ENCODE peak calls at places on chromosomes 16 and 17, in six cellular contexts. Q is AG04450; H is heart right ventricle; Z is IMR-90; V is CD8-positive, alpha-beta memory T cell; L is K562. W is an unnamed sample.

GRCh38 chr17:2637422-2637821 is 44.0 kb downstream of the PAFAH1B1 start:
- DNase-seq in Q (no peak), H (no peak), Z (no peak), V (no peak), L (no peak), W (no peak)

GRCh38 chr16:19980866-19981265 is 92.8 kb downstream of the GPR139 start:
- DNase-seq in Q (no peak), H (no peak), Z (peak; percentile 3), V (no peak), L (peak; percentile 27), W (no peak)

GRCh38 chr16:11539635-11540034 is 47.1 kb downstream of the LITAF start:
- DNase-seq in Q (no peak), H (no peak), Z (no peak), V (no peak), L (no peak), W (no peak)

GRCh38 chr17:44608732-44609435 is 47.4 kb upstream of the MEIOC start:
- DNase-seq in Q (no peak), H (no peak), Z (no peak), V (no peak), L (no peak), W (no peak)

GRCh38 chr17:2158011-2158410 is 103.1 kb downstream of the HIC1 start:
- DNase-seq in Q (peak; percentile 84), H (no peak), Z (peak; percentile 97), V (no peak), L (no peak), W (no peak)

GRCh38 chr17:50260501-50260911 is 13.8 kb upstream of the TMEM92 start:
- DNase-seq in Q (no peak), H (no peak), Z (no peak), V (no peak), L (no peak), W (no peak)

GRCh38 chr17:1379208-1379929 is 20.7 kb downstream of the YWHAE start:
- DNase-seq in Q (no peak), H (no peak), Z (no peak), V (no peak), L (no peak), W (no peak)

GRCh38 chr16:9065077-9065476 is 26.4 kb upstream of the HAPSTR1 start:
- DNase-seq in Q (no peak), H (no peak), Z (no peak), V (no peak), L (no peak), W (no peak)

GRCh38 chr17:17915183-17915582 is 57.0 kb downstream of the TOM1L2 start:
- DNase-seq in Q (no peak), H (no peak), Z (no peak), V (no peak), L (no peak), W (no peak)

GRCh38 chr17:16439867-16440351 is 24.5 kb downstream of the TRPV2 start:
- DNase-seq in Q (no peak), H (no peak), Z (no peak), V (peak; percentile 20), L (no peak), W (peak; percentile 31)

GRCh38 chr17:40344321-40345160 is 20.0 kb downstream of the GJD3 start:
- DNase-seq in Q (no peak), H (no peak), Z (no peak), V (no peak), L (no peak), W (no peak)

GRCh38 chr16:28067604-28068382 is 4.3 kb upstream of the GSG1L start:
- DNase-seq in Q (no peak), H (no peak), Z (peak; percentile 74), V (no peak), L (no peak), W (no peak)

GRCh38 chr17:46171939-46172338 is 21.3 kb downstream of the KANSL1 start:
- DNase-seq in Q (no peak), H (no peak), Z (no peak), V (no peak), L (no peak), W (peak; percentile 22)

GRCh38 chr17:79793924-79794304 is 3.0 kb downstream of the CBX8 start:
- DNase-seq in Q (peak; percentile 42), H (no peak), Z (no peak), V (no peak), L (no peak), W (no peak)

GRCh38 chr17:2222901-2223616 is 80.5 kb downstream of the SMG6 start:
- DNase-seq in Q (no peak), H (peak; percentile 36), Z (peak; percentile 80), V (peak; percentile 68), L (no peak), W (peak; percentile 64)

GRCh38 chr17:42809250-42809649 is 10.6 kb downstream of the CNTD1 start:
- DNase-seq in Q (peak; percentile 82), H (no peak), Z (peak; percentile 93), V (no peak), L (no peak), W (no peak)

GRCh38 chr17:46212634-46213435 is 19.6 kb upstream of the KANSL1 start:
- DNase-seq in Q (peak; percentile 54), H (no peak), Z (peak; percentile 79), V (peak; percentile 56), L (peak; percentile 82), W (peak; percentile 46)

GRCh38 chr16:2089676-2090480 is 42.1 kb downstream of the TSC2 start:
- DNase-seq in Q (no peak), H (no peak), Z (no peak), V (no peak), L (no peak), W (no peak)

GRCh38 chr16:982152-983043 is 828 bp downstream of the SOX8 start:
- DNase-seq in Q (no peak), H (peak; percentile 10), Z (no peak), V (no peak), L (no peak), W (no peak)

GRCh38 chr16:66427036-66427446 is at the start of gene BEAN1:
- DNase-seq in Q (no peak), H (peak; percentile 40), Z (no peak), V (no peak), L (peak; percentile 23), W (no peak)

GRCh38 chr17:50848691-50849090 is 13.3 kb downstream of the WFIKKN2 start:
- DNase-seq in Q (no peak), H (no peak), Z (no peak), V (no peak), L (no peak), W (no peak)

GRCh38 chr16:50676684-50677225 is 4.4 kb downstream of the SNX20 start:
- DNase-seq in Q (no peak), H (no peak), Z (no peak), V (no peak), L (no peak), W (no peak)

GRCh38 chr17:49359990-49360795 is 1.9 kb downstream of the ZNF652 start:
- DNase-seq in Q (no peak), H (no peak), Z (no peak), V (no peak), L (no peak), W (no peak)

GRCh38 chr17:36001109-36001735 is at the start of gene CCL15:
- DNase-seq in Q (no peak), H (no peak), Z (no peak), V (no peak), L (no peak), W (no peak)

GRCh38 chr17:77437017-77437416 is 296.2 kb downstream of the SEC14L1 start:
- DNase-seq in Q (peak; percentile 61), H (peak; percentile 71), Z (peak; percentile 80), V (no peak), L (no peak), W (peak; percentile 60)

GRCh38 chr17:77436481-77436880 is 295.7 kb downstream of the SEC14L1 start:
- DNase-seq in Q (no peak), H (no peak), Z (no peak), V (no peak), L (no peak), W (peak; percentile 49)

GRCh38 chr17:77436058-77436442 is 295.3 kb downstream of the SEC14L1 start:
- DNase-seq in Q (no peak), H (peak; percentile 69), Z (peak; percentile 69), V (no peak), L (no peak), W (no peak)

GRCh38 chr17:77434136-77435114 is 293.7 kb downstream of the SEC14L1 start:
- DNase-seq in Q (no peak), H (no peak), Z (no peak), V (no peak), L (no peak), W (no peak)

DNA sequence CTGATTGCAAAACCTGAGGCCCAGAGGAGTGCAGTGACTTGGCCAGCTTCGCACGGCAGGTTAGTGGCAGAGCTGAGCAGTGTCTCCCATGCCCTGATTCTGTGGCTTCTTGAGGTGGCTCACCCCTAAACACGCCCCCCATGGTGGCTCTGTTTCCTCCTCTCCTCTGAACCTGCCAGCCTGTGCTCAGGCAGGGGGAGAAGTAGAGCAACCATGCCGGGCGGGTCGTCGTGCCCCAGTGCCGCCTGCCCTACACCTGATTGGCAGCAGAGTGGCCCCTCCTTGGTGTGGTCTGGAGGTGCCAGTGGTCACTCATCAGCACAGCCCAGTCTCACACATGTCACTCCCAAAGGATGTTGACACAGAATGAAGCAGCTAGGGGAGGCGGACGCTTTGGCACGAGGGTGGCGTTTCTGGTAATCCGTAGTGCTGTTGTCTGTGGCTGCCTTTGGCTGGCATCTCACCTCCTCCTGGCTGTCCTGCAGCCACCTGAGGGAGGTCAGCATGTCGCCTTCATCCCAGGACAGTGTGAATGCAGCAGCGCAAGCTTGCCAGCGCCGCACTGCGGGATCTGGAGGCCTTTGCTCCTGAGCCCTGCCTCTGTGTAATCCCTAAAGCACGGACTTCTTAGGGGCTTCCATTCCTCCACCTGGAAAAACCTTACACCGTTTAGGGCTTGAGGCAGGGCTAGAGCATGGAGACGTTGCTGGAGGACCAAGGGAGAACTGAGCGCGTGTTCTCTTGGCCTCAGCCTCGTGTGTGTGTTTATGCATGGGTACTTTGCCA is 294.7 kb downstream of the SEC14L1 start:
- DNase-seq in Q (no peak), H (no peak), Z (no peak), V (no peak), L (no peak), W (peak; percentile 82)
- H3K27ac ChIP-seq in Q (no peak overlapping the region), H (peak overlapping the region; percentile 76), Z (peak overlapping the region; percentile 27), V (no peak overlapping the region), L (no peak overlapping the region), W (peak overlapping the region; percentile 66)

GRCh38 chr16:26614102-26614864 is 452.4 kb upstream of the C16orf82 start:
- DNase-seq in Q (no peak), H (no peak), Z (no peak), V (no peak), L (no peak), W (no peak)
- H3K4me3 ChIP-seq in Q (no peak overlapping the region), H (no peak overlapping the region), Z (no peak overlapping the region), V (no peak overlapping the region), L (no peak overlapping the region), W (no peak overlapping the region)

DNA sequence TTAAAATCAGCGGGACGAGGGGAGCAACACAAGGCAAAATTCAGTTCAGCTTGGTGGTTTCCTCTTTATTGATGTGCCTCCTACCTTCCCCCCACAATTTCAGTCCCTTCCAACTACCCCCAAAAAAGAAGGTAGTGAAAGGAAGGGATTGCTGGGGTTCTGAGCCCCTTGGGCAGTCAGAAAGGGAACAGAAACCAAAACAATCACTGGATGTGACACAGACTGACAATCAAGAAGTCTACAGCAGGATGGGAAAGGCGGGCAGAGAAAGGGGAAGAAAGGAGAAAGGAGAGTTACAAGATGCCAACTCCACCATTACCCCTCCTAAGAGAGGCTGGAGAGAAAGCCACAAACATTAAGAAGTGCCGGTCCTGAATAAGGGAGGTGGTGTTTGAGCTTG is 1.1 kb upstream of the PHF23 start:
- DNase-seq in Q (no peak), H (no peak), Z (no peak), V (no peak), L (no peak), W (no peak)
- H3K27ac ChIP-seq in Q (no peak overlapping the region), H (peak overlapping the region; percentile 93), Z (no peak overlapping the region), V (no peak overlapping the region), L (peak overlapping the region; percentile 98), W (no peak overlapping the region)

GRCh38 chr17:31469959-31470358 is 78.5 kb downstream of the RAB11FIP4 start:
- DNase-seq in Q (no peak), H (no peak), Z (no peak), V (no peak), L (peak; percentile 46), W (no peak)
- H3K4me3 ChIP-seq in Q (no peak overlapping the region), H (no peak overlapping the region), Z (no peak overlapping the region), V (no peak overlapping the region), L (no peak overlapping the region), W (no peak overlapping the region)

W was measured in CD8-positive, alpha-beta T cell.